ENCODE peak calls at places on chromosomes 13 and 19, in nine cellular contexts. One of them, this sample, is unnamed.

GRCh38 chr19:22806418-22806817 is 22.5 kb upstream of the ZNF99 start:
- DNase-seq in neuronal stem cell: no peak
- DNase-seq in AG20443: no peak
- DNase-seq in RCC 7860: no peak
- DNase-seq in kidney tubule cell: no peak
- DNase-seq in activated CD4-positive, alpha-beta T cell treated with anti-CD3 and anti-CD28 coated beads, Interleukin-2, amount 10 ng/mL, durations not matched to agents 7 days and 5 days: no peak
- DNase-seq in glomerular endothelial cell: no peak
- DNase-seq in hepatic stellate cell: no peak
- DNase-seq in activated CD8-positive, alpha-beta T cell treated with anti-CD3 and anti-CD28 coated beads for 36 hours: no peak
- DNase-seq in this sample: no peak

GRCh38 chr13:37375071-37375470 is 223.5 kb downstream of the POSTN start:
- DNase-seq in AG20443: no peak
- DNase-seq in activated CD8-positive, alpha-beta T cell treated with anti-CD3 and anti-CD28 coated beads for 36 hours: no peak
- DNase-seq in glomerular endothelial cell: no peak
- DNase-seq in hepatic stellate cell: no peak
- DNase-seq in kidney tubule cell: no peak
- DNase-seq in neuronal stem cell: no peak
- DNase-seq in activated CD4-positive, alpha-beta T cell treated with anti-CD3 and anti-CD28 coated beads, Interleukin-2, amount 10 ng/mL, durations not matched to agents 7 days and 5 days: no peak
- DNase-seq in RCC 7860: no peak
- DNase-seq in this sample: no peak

GRCh38 chr19:5170329-5170745 is 170.3 kb downstream of the PTPRS start:
- DNase-seq in AG20443: no peak
- DNase-seq in activated CD8-positive, alpha-beta T cell treated with anti-CD3 and anti-CD28 coated beads for 36 hours: peak
- DNase-seq in neuronal stem cell: no peak
- DNase-seq in RCC 7860: no peak
- DNase-seq in kidney tubule cell: no peak
- DNase-seq in hepatic stellate cell: no peak
- DNase-seq in glomerular endothelial cell: no peak
- DNase-seq in activated CD4-positive, alpha-beta T cell treated with anti-CD3 and anti-CD28 coated beads, Interleukin-2, amount 10 ng/mL, durations not matched to agents 7 days and 5 days: peak
- DNase-seq in this sample: peak

GRCh38 chr13:95115525-95115924 is 185.7 kb downstream of the ABCC4 start:
- DNase-seq in activated CD8-positive, alpha-beta T cell treated with anti-CD3 and anti-CD28 coated beads for 36 hours: no peak
- DNase-seq in neuronal stem cell: no peak
- DNase-seq in RCC 7860: no peak
- DNase-seq in AG20443: no peak
- DNase-seq in activated CD4-positive, alpha-beta T cell treated with anti-CD3 and anti-CD28 coated beads, Interleukin-2, amount 10 ng/mL, durations not matched to agents 7 days and 5 days: no peak
- DNase-seq in hepatic stellate cell: no peak
- DNase-seq in kidney tubule cell: no peak
- DNase-seq in glomerular endothelial cell: no peak
- DNase-seq in this sample: no peak

GRCh38 chr19:17686592-17687042 is 1.5 kb downstream of the UNC13A start:
- DNase-seq in neuronal stem cell: no peak
- DNase-seq in activated CD4-positive, alpha-beta T cell treated with anti-CD3 and anti-CD28 coated beads, Interleukin-2, amount 10 ng/mL, durations not matched to agents 7 days and 5 days: no peak
- DNase-seq in hepatic stellate cell: peak
- DNase-seq in glomerular endothelial cell: no peak
- DNase-seq in kidney tubule cell: no peak
- DNase-seq in AG20443: peak
- DNase-seq in RCC 7860: no peak
- DNase-seq in activated CD8-positive, alpha-beta T cell treated with anti-CD3 and anti-CD28 coated beads for 36 hours: peak
- DNase-seq in this sample: no peak

GRCh38 chr13:76383671-76384461 is 502.3 kb downstream of the KCTD12 start:
- DNase-seq in AG20443: peak
- DNase-seq in glomerular endothelial cell: no peak
- DNase-seq in kidney tubule cell: peak
- DNase-seq in activated CD4-positive, alpha-beta T cell treated with anti-CD3 and anti-CD28 coated beads, Interleukin-2, amount 10 ng/mL, durations not matched to agents 7 days and 5 days: no peak
- DNase-seq in hepatic stellate cell: no peak
- DNase-seq in neuronal stem cell: no peak
- DNase-seq in RCC 7860: peak
- DNase-seq in activated CD8-positive, alpha-beta T cell treated with anti-CD3 and anti-CD28 coated beads for 36 hours: no peak
- DNase-seq in this sample: no peak

GRCh38 chr13:29892149-29892548 is 41.7 kb upstream of the UBL3 start:
- DNase-seq in activated CD8-positive, alpha-beta T cell treated with anti-CD3 and anti-CD28 coated beads for 36 hours: no peak
- DNase-seq in RCC 7860: no peak
- DNase-seq in AG20443: no peak
- DNase-seq in hepatic stellate cell: no peak
- DNase-seq in neuronal stem cell: no peak
- DNase-seq in glomerular endothelial cell: no peak
- DNase-seq in activated CD4-positive, alpha-beta T cell treated with anti-CD3 and anti-CD28 coated beads, Interleukin-2, amount 10 ng/mL, durations not matched to agents 7 days and 5 days: no peak
- DNase-seq in kidney tubule cell: no peak
- DNase-seq in this sample: no peak

GRCh38 chr13:40789275-40790231 is at the start of gene SLC25A15:
- DNase-seq in activated CD4-positive, alpha-beta T cell treated with anti-CD3 and anti-CD28 coated beads, Interleukin-2, amount 10 ng/mL, durations not matched to agents 7 days and 5 days: peak
- DNase-seq in glomerular endothelial cell: no peak
- DNase-seq in kidney tubule cell: peak
- DNase-seq in RCC 7860: peak
- DNase-seq in activated CD8-positive, alpha-beta T cell treated with anti-CD3 and anti-CD28 coated beads for 36 hours: peak
- DNase-seq in hepatic stellate cell: peak
- DNase-seq in AG20443: peak
- DNase-seq in neuronal stem cell: peak
- DNase-seq in this sample: peak

GRCh38 chr19:18044825-18045304 is 36.9 kb downstream of the ARRDC2 start:
- DNase-seq in glomerular endothelial cell: no peak
- DNase-seq in neuronal stem cell: no peak
- DNase-seq in hepatic stellate cell: peak
- DNase-seq in RCC 7860: peak
- DNase-seq in AG20443: peak
- DNase-seq in activated CD4-positive, alpha-beta T cell treated with anti-CD3 and anti-CD28 coated beads, Interleukin-2, amount 10 ng/mL, durations not matched to agents 7 days and 5 days: peak
- DNase-seq in kidney tubule cell: peak
- DNase-seq in activated CD8-positive, alpha-beta T cell treated with anti-CD3 and anti-CD28 coated beads for 36 hours: peak
- DNase-seq in this sample: peak

GRCh38 chr13:95497307-95497943 is 55.1 kb upstream of the CLDN10 start:
- DNase-seq in activated CD8-positive, alpha-beta T cell treated with anti-CD3 and anti-CD28 coated beads for 36 hours: no peak
- DNase-seq in activated CD4-positive, alpha-beta T cell treated with anti-CD3 and anti-CD28 coated beads, Interleukin-2, amount 10 ng/mL, durations not matched to agents 7 days and 5 days: no peak
- DNase-seq in kidney tubule cell: no peak
- DNase-seq in hepatic stellate cell: no peak
- DNase-seq in AG20443: no peak
- DNase-seq in glomerular endothelial cell: no peak
- DNase-seq in neuronal stem cell: no peak
- DNase-seq in RCC 7860: no peak
- DNase-seq in this sample: no peak

GRCh38 chr19:57165846-57166245 is 1.4 kb downstream of the DUXA start:
- DNase-seq in glomerular endothelial cell: no peak
- DNase-seq in RCC 7860: no peak
- DNase-seq in neuronal stem cell: no peak
- DNase-seq in hepatic stellate cell: no peak
- DNase-seq in AG20443: no peak
- DNase-seq in activated CD8-positive, alpha-beta T cell treated with anti-CD3 and anti-CD28 coated beads for 36 hours: no peak
- DNase-seq in activated CD4-positive, alpha-beta T cell treated with anti-CD3 and anti-CD28 coated beads, Interleukin-2, amount 10 ng/mL, durations not matched to agents 7 days and 5 days: no peak
- DNase-seq in kidney tubule cell: no peak
- DNase-seq in this sample: no peak

GRCh38 chr13:53782400-53783030 is 753.9 kb downstream of the OLFM4 start:
- DNase-seq in activated CD4-positive, alpha-beta T cell treated with anti-CD3 and anti-CD28 coated beads, Interleukin-2, amount 10 ng/mL, durations not matched to agents 7 days and 5 days: peak
- DNase-seq in glomerular endothelial cell: peak
- DNase-seq in neuronal stem cell: peak
- DNase-seq in hepatic stellate cell: peak
- DNase-seq in kidney tubule cell: peak
- DNase-seq in RCC 7860: peak
- DNase-seq in AG20443: peak
- DNase-seq in activated CD8-positive, alpha-beta T cell treated with anti-CD3 and anti-CD28 coated beads for 36 hours: peak
- DNase-seq in this sample: no peak

GRCh38 chr19:1956143-1956537 is 15.2 kb downstream of the CSNK1G2 start:
- DNase-seq in RCC 7860: no peak
- DNase-seq in hepatic stellate cell: no peak
- DNase-seq in activated CD8-positive, alpha-beta T cell treated with anti-CD3 and anti-CD28 coated beads for 36 hours: no peak
- DNase-seq in glomerular endothelial cell: no peak
- DNase-seq in AG20443: no peak
- DNase-seq in kidney tubule cell: no peak
- DNase-seq in neuronal stem cell: no peak
- DNase-seq in activated CD4-positive, alpha-beta T cell treated with anti-CD3 and anti-CD28 coated beads, Interleukin-2, amount 10 ng/mL, durations not matched to agents 7 days and 5 days: no peak
- DNase-seq in this sample: no peak

GRCh38 chr13:31793246-31793645 is 53.9 kb downstream of the RXFP2 start:
- DNase-seq in activated CD8-positive, alpha-beta T cell treated with anti-CD3 and anti-CD28 coated beads for 36 hours: no peak
- DNase-seq in RCC 7860: no peak
- DNase-seq in glomerular endothelial cell: peak
- DNase-seq in hepatic stellate cell: peak
- DNase-seq in activated CD4-positive, alpha-beta T cell treated with anti-CD3 and anti-CD28 coated beads, Interleukin-2, amount 10 ng/mL, durations not matched to agents 7 days and 5 days: no peak
- DNase-seq in kidney tubule cell: no peak
- DNase-seq in neuronal stem cell: no peak
- DNase-seq in AG20443: no peak
- DNase-seq in this sample: no peak

GRCh38 chr19:14439014-14439413 is 5.9 kb downstream of the PKN1 start:
- DNase-seq in RCC 7860: no peak
- DNase-seq in activated CD8-positive, alpha-beta T cell treated with anti-CD3 and anti-CD28 coated beads for 36 hours: no peak
- DNase-seq in glomerular endothelial cell: no peak
- DNase-seq in hepatic stellate cell: no peak
- DNase-seq in kidney tubule cell: no peak
- DNase-seq in activated CD4-positive, alpha-beta T cell treated with anti-CD3 and anti-CD28 coated beads, Interleukin-2, amount 10 ng/mL, durations not matched to agents 7 days and 5 days: no peak
- DNase-seq in AG20443: no peak
- DNase-seq in neuronal stem cell: no peak
- DNase-seq in this sample: no peak

GRCh38 chr19:33409035-33409434 is 35.5 kb downstream of the CEBPG start:
- DNase-seq in AG20443: no peak
- DNase-seq in activated CD4-positive, alpha-beta T cell treated with anti-CD3 and anti-CD28 coated beads, Interleukin-2, amount 10 ng/mL, durations not matched to agents 7 days and 5 days: no peak
- DNase-seq in RCC 7860: no peak
- DNase-seq in neuronal stem cell: no peak
- DNase-seq in glomerular endothelial cell: no peak
- DNase-seq in kidney tubule cell: no peak
- DNase-seq in activated CD8-positive, alpha-beta T cell treated with anti-CD3 and anti-CD28 coated beads for 36 hours: no peak
- DNase-seq in hepatic stellate cell: no peak
- DNase-seq in this sample: no peak

GRCh38 chr19:13492128-13492527 is 14.2 kb downstream of the CACNA1A start:
- DNase-seq in activated CD4-positive, alpha-beta T cell treated with anti-CD3 and anti-CD28 coated beads, Interleukin-2, amount 10 ng/mL, durations not matched to agents 7 days and 5 days: no peak
- DNase-seq in neuronal stem cell: no peak
- DNase-seq in kidney tubule cell: peak
- DNase-seq in AG20443: peak
- DNase-seq in hepatic stellate cell: peak
- DNase-seq in glomerular endothelial cell: no peak
- DNase-seq in activated CD8-positive, alpha-beta T cell treated with anti-CD3 and anti-CD28 coated beads for 36 hours: no peak
- DNase-seq in RCC 7860: no peak
- DNase-seq in this sample: no peak

GRCh38 chr19:42488783-42489521 is 39.3 kb downstream of the CEACAM1 start:
- DNase-seq in AG20443: no peak
- DNase-seq in neuronal stem cell: no peak
- DNase-seq in activated CD8-positive, alpha-beta T cell treated with anti-CD3 and anti-CD28 coated beads for 36 hours: no peak
- DNase-seq in activated CD4-positive, alpha-beta T cell treated with anti-CD3 and anti-CD28 coated beads, Interleukin-2, amount 10 ng/mL, durations not matched to agents 7 days and 5 days: no peak
- DNase-seq in kidney tubule cell: no peak
- DNase-seq in glomerular endothelial cell: no peak
- DNase-seq in hepatic stellate cell: no peak
- DNase-seq in RCC 7860: no peak
- DNase-seq in this sample: no peak

GRCh38 chr13:41554180-41554579 is 96.8 kb downstream of the RGCC start:
- DNase-seq in glomerular endothelial cell: no peak
- DNase-seq in hepatic stellate cell: no peak
- DNase-seq in kidney tubule cell: no peak
- DNase-seq in neuronal stem cell: no peak
- DNase-seq in RCC 7860: no peak
- DNase-seq in AG20443: no peak
- DNase-seq in activated CD4-positive, alpha-beta T cell treated with anti-CD3 and anti-CD28 coated beads, Interleukin-2, amount 10 ng/mL, durations not matched to agents 7 days and 5 days: no peak
- DNase-seq in activated CD8-positive, alpha-beta T cell treated with anti-CD3 and anti-CD28 coated beads for 36 hours: no peak
- DNase-seq in this sample: no peak

GRCh38 chr19:18349524-18350128 is 9.2 kb downstream of the PGPEP1 start:
- DNase-seq in activated CD8-positive, alpha-beta T cell treated with anti-CD3 and anti-CD28 coated beads for 36 hours: peak
- DNase-seq in AG20443: peak
- DNase-seq in hepatic stellate cell: peak
- DNase-seq in kidney tubule cell: peak
- DNase-seq in neuronal stem cell: no peak
- DNase-seq in RCC 7860: peak
- DNase-seq in activated CD4-positive, alpha-beta T cell treated with anti-CD3 and anti-CD28 coated beads, Interleukin-2, amount 10 ng/mL, durations not matched to agents 7 days and 5 days: peak
- DNase-seq in glomerular endothelial cell: no peak
- DNase-seq in this sample: no peak

GRCh38 chr19:46431824-46432223 is 3.1 kb upstream of the PNMA8C start:
- DNase-seq in glomerular endothelial cell: no peak
- DNase-seq in AG20443: no peak
- DNase-seq in activated CD4-positive, alpha-beta T cell treated with anti-CD3 and anti-CD28 coated beads, Interleukin-2, amount 10 ng/mL, durations not matched to agents 7 days and 5 days: no peak
- DNase-seq in hepatic stellate cell: no peak
- DNase-seq in activated CD8-positive, alpha-beta T cell treated with anti-CD3 and anti-CD28 coated beads for 36 hours: peak
- DNase-seq in RCC 7860: no peak
- DNase-seq in kidney tubule cell: no peak
- DNase-seq in neuronal stem cell: no peak
- DNase-seq in this sample: no peak

GRCh38 chr19:38693380-38694223 is 46.2 kb downstream of the ACTN4 start:
- DNase-seq in activated CD4-positive, alpha-beta T cell treated with anti-CD3 and anti-CD28 coated beads, Interleukin-2, amount 10 ng/mL, durations not matched to agents 7 days and 5 days: peak
- DNase-seq in glomerular endothelial cell: no peak
- DNase-seq in kidney tubule cell: peak
- DNase-seq in hepatic stellate cell: peak
- DNase-seq in activated CD8-positive, alpha-beta T cell treated with anti-CD3 and anti-CD28 coated beads for 36 hours: peak
- DNase-seq in neuronal stem cell: peak
- DNase-seq in AG20443: no peak
- DNase-seq in RCC 7860: peak
- DNase-seq in this sample: no peak

GRCh38 chr13:26449063-26449848 is 108.2 kb upstream of the WASF3 start:
- DNase-seq in hepatic stellate cell: no peak
- DNase-seq in activated CD8-positive, alpha-beta T cell treated with anti-CD3 and anti-CD28 coated beads for 36 hours: no peak
- DNase-seq in neuronal stem cell: no peak
- DNase-seq in AG20443: no peak
- DNase-seq in glomerular endothelial cell: no peak
- DNase-seq in RCC 7860: no peak
- DNase-seq in activated CD4-positive, alpha-beta T cell treated with anti-CD3 and anti-CD28 coated beads, Interleukin-2, amount 10 ng/mL, durations not matched to agents 7 days and 5 days: no peak
- DNase-seq in kidney tubule cell: peak
- DNase-seq in this sample: no peak